ENCODE peak calls at places on chromosome 5, in five cellular contexts. C, G, H, U and I are unnamed samples.

GRCh38 chr5:920321-920720 is 27.6 kb downstream of the TRIP13 start:
- DNase-seq in C (no peak), H (no peak), G (no peak), U (no peak), I (peak)

GRCh38 chr5:177310757-177311173 is 933 bp downstream of the MXD3 start:
- DNase-seq in G (no peak), U (no peak), H (no peak), C (no peak), I (no peak)

GRCh38 chr5:108079754-108080153 is 302.1 kb downstream of the FBXL17 start:
- DNase-seq in U (no peak), H (no peak), C (no peak), G (no peak), I (no peak)

GRCh38 chr5:45274241-45274640 is 421.9 kb downstream of the HCN1 start:
- DNase-seq in H (no peak), C (no peak), G (no peak), U (no peak), I (no peak)

GRCh38 chr5:152306386-152306785 is 98.7 kb downstream of the NMUR2 start:
- DNase-seq in U (no peak), C (no peak), H (no peak), G (no peak), I (no peak)

GRCh38 chr5:110072646-110073045 is 382.9 kb downstream of the MAN2A1 start:
- DNase-seq in G (no peak), H (no peak), U (no peak), C (no peak), I (no peak)

GRCh38 chr5:35838370-35839042 is 18.2 kb upstream of the IL7R start:
- DNase-seq in G (no peak), H (no peak), U (no peak), C (no peak), I (no peak)

GRCh38 chr5:132431682-132432081 is 58.9 kb downstream of the IRF1 start:
- DNase-seq in U (no peak), G (no peak), H (no peak), C (no peak), I (no peak)

GRCh38 chr5:69368458-69369368 is 607 bp downstream of the AK6 start:
- DNase-seq in C (no peak), U (no peak), G (no peak), H (no peak), I (no peak)

GRCh38 chr5:181160144-181160754 is 12.9 kb downstream of the OR2V2 start:
- DNase-seq in G (no peak), U (no peak), C (peak), H (no peak), I (peak)

GRCh38 chr5:139745121-139745799 is 50.3 kb upstream of the PSD2 start:
- DNase-seq in U (no peak), C (no peak), G (peak), H (peak), I (no peak)

GRCh38 chr5:172641359-172642045 is 439 bp downstream of the NEURL1B start:
- DNase-seq in G (no peak), U (no peak), C (no peak), H (no peak), I (no peak)
- TF ChIP-seq CTCF in G (no peak), U (peak), C (peak), H (no peak), I (no peak)

GRCh38 chr5:81688215-81688614 is 62.7 kb downstream of the SSBP2 start:
- DNase-seq in U (no peak), C (no peak), G (no peak), H (no peak), I (no peak)
- H3K4me3 ChIP-seq in U (no peak), C (no peak), G (no peak), H (no peak), I (no peak)

GRCh38 chr5:173969167-173970049 is 19.6 kb upstream of the C5orf47 start:
- DNase-seq in G (peak), C (no peak), H (no peak), U (peak), I (no peak)

GRCh38 chr5:173964491-173964890 is 24.5 kb upstream of the C5orf47 start:
- DNase-seq in G (no peak), H (no peak), U (no peak), C (no peak), I (no peak)

GRCh38 chr5:173970878-173971650 is 17.9 kb upstream of the C5orf47 start:
- DNase-seq in C (no peak), H (peak), U (no peak), G (no peak), I (no peak)

GRCh38 chr5:173971681-173972080 is 17.3 kb upstream of the C5orf47 start:
- DNase-seq in G (no peak), C (no peak), U (no peak), H (no peak), I (no peak)

DNA sequence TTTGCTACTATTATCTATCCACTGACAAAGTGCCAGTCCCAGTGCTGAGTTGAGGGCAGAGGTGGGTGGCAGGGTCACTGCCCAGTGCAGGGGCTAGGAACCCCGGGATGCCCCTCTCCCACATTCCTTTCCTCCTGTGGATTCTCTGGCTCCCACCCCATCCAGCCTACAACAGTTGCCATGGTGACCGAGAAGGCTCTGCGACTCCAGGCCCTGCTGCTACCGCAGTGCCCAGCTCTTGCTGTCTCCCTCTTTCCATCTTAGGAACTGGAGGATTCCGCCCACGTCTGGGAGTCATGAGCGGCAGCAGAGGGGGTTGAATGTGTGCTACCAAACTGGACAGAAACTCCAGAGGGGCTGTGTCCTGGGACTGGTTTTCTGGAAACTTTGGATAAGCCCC is 20.8 kb upstream of the C5orf47 start:
- DNase-seq in C (peak), U (no peak), G (no peak), H (no peak), I (no peak)
- H3K27ac ChIP-seq in C (peak), U (no peak), G (no peak), H (no peak), I (no peak)

DNA sequence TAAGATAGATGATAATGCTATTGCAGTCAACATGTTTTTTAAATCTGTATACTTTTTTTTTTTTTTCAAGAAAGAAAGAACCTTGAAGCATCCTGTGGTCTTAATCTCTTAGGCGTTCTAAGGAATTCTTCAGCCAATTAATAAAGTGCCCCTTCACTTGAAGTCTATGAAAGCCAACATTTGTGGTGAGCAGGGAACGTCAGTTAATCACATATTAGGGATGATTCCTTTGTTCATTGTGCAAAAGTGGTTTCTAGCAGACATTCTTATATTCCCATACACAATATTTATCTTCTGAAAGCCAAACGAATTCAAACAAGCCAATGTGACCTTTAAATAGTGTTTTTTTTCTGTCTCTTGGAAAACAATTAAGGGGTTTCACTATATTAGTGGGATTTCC is 40.2 kb downstream of the TMEM167A start:
- DNase-seq in C (no peak), G (no peak), H (no peak), U (no peak), I (no peak)
- TF ChIP-seq CTCF in C (no peak), G (no peak), H (no peak), U (no peak), I (no peak)

DNA sequence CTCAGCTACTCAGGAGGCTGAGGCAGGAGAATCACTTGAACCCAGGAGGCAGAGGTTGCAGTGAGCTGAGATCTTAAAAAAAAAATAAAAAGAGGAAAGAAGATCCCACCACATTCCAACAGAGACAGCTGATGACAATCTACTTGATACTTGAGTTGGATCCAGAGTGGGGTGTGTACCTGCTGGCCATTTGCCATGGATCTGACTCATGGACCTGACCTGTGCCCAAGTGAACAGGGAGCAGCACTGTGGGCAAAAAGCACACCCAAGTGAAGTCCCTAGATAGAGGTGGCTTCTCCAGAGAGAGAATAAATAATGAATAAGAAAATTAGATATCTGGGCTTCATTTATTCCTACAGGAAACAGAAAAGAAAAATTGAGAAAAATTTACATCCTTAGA is 81.2 kb upstream of the MIER3 start:
- DNase-seq in C (no peak), U (no peak), G (no peak), H (no peak), I (peak)
- H3K4me3 ChIP-seq in C (no peak), U (no peak), G (no peak), H (no peak), I (no peak)

GRCh38 chr5:169350016-169350415 is 49.1 kb upstream of the SLIT3 start:
- DNase-seq in U (no peak), H (no peak), G (no peak), C (no peak), I (no peak)
- H3K27ac ChIP-seq in U (no peak), H (no peak), G (no peak), C (no peak), I (no peak)

GRCh38 chr5:138725885-138726457 is 27.3 kb upstream of the CTNNA1 start:
- DNase-seq in U (no peak), C (no peak), H (no peak), G (no peak), I (no peak)
- TF ChIP-seq CTCF in U (no peak), C (no peak), H (no peak), G (no peak), I (no peak)

GRCh38 chr5:116303810-116304209 is 219.0 kb downstream of the COMMD10 start:
- DNase-seq in C (no peak), G (no peak), H (no peak), U (no peak), I (no peak)

GRCh38 chr5:116300016-116300601 is 215.3 kb downstream of the COMMD10 start:
- DNase-seq in U (no peak), G (no peak), C (no peak), H (no peak), I (no peak)

GRCh38 chr5:116297296-116297814 is 212.5 kb downstream of the COMMD10 start:
- DNase-seq in U (no peak), H (no peak), G (no peak), C (no peak), I (no peak)

GRCh38 chr5:116303340-116303739 is 218.5 kb downstream of the COMMD10 start:
- DNase-seq in C (no peak), U (no peak), G (no peak), H (peak), I (no peak)

DNA sequence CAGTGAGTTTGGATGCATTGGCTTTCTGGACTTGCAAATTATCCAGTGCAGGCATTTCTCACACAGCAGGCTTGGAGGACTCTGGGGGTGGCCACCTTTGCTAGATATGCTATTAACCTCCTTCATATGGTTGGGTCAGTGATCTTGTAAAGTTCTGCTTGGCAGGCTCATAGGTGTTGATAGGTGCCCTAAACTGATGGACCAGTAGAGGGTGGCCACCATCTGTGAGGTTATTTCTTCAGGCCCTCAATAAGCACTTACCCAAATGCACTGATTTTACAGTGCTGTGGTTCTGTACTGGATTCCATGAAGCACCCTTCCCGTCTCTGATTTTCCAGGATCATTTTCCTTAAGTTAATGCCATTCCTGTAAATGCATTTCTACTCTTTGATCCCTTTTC is 216.3 kb downstream of the COMMD10 start:
- DNase-seq in C (no peak), G (no peak), U (no peak), H (no peak), I (no peak)
- H3K4me3 ChIP-seq in C (no peak), G (no peak), U (no peak), H (no peak), I (no peak)

DNA sequence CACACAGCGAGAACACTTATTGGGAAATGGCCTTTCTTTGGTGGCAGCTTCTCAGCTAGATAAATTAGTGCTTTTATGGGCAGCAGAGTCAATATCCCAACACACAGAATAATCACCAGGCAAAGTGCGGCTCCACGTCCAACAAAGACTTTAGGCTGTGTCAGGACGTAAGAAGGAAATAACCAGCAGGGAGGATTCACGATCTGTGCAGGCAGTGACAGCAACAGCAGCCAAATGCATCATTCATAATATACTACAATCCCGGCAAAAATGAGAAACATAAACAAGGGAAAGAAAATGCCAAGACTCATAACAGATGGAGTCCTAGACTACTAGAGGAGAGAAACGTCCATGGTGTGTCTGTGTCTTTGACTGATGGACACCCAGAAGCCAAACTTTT is 100.6 kb downstream of the LMNB1 start:
- DNase-seq in U (no peak), H (no peak), C (no peak), G (no peak), I (no peak)
- H3K27ac ChIP-seq in U (no peak), H (no peak), C (no peak), G (no peak), I (no peak)

GRCh38 chr5:115627295-115627825 is 1.5 kb upstream of the TMED7 start:
- DNase-seq in H (no peak), G (no peak), U (no peak), C (no peak), I (no peak)

GRCh38 chr5:115624994-115625393 is 842 bp downstream of the TMED7 start:
- DNase-seq in C (no peak), H (no peak), G (no peak), U (no peak), I (no peak)

GRCh38 chr5:115626444-115626823 is 598 bp upstream of the TMED7 start:
- DNase-seq in H (no peak), C (no peak), G (no peak), U (no peak), I (no peak)

GRCh38 chr5:115623632-115624031 is 2.2 kb downstream of the TMED7 start:
- DNase-seq in C (no peak), G (no peak), U (no peak), H (no peak), I (no peak)

GRCh38 chr5:115625579-115626443 is at the start of gene TMED7:
- DNase-seq in C (peak), H (peak), G (peak), U (peak), I (peak)
- TF ChIP-seq CTCF in C (peak), H (no peak), G (no peak), U (no peak), I (no peak)